ENCODE peak calls at places on chromosomes 6 and 20, in nine cellular contexts. X is heart right ventricle; Y is NCI-H226; T is activated naive CD8-positive, alpha-beta T cell treated with anti-CD3 and anti-CD28 coated beads, Interleukin-2, amount 50 U/mL, for 24 hours; B is tibial nerve; C is mucosa of gallbladder; U is Calu3; Q is upper lobe of left lung; Z is choroid plexus epithelial cell. J is an unnamed sample.
A peak's percentile ranks its signal among the peaks of the same experiment; 100 is the strongest.

GRCh38 chr6:70633870-70634269 is 33.8 kb upstream of the SMAP1 start:
- DNase-seq in X (no peak), Y (no peak), T (no peak), B (no peak), C (no peak), U (no peak), Q (no peak), Z (no peak), J (no peak)

GRCh38 chr6:160378218-160378617 is 30.0 kb downstream of the SLC22A3 start:
- DNase-seq in X (no peak), Y (no peak), T (no peak), B (no peak), C (no peak), U (no peak), Q (no peak), Z (no peak), J (no peak)

GRCh38 chr6:13624871-13625288 is 9.7 kb downstream of the NOL7 start:
- DNase-seq in X (no peak), Y (peak; percentile 11), T (no peak), B (no peak), C (no peak), U (peak; percentile 12), Q (no peak), Z (peak; percentile 66), J (no peak)

GRCh38 chr6:52346503-52346902 is 15.4 kb upstream of the PAQR8 start:
- DNase-seq in X (no peak), Y (no peak), T (no peak), B (no peak), C (no peak), U (no peak), Q (no peak), Z (no peak), J (no peak)

GRCh38 chr20:37543828-37544227 is 16.2 kb upstream of the BLCAP start:
- DNase-seq in X (no peak), Y (no peak), T (no peak), B (no peak), C (no peak), U (peak; percentile 32), Q (no peak), Z (peak; percentile 77), J (no peak)

GRCh38 chr6:7138111-7138510 is 30.4 kb downstream of the RREB1 start:
- DNase-seq in X (no peak), Y (no peak), T (no peak), B (no peak), C (no peak), U (no peak), Q (no peak), Z (no peak), J (no peak)

GRCh38 chr20:11248691-11249178 is 574.9 kb upstream of the JAG1 start:
- DNase-seq in X (no peak), Y (no peak), T (no peak), B (no peak), C (no peak), U (no peak), Q (no peak), Z (no peak), J (no peak)

GRCh38 chr6:100296810-100297544 is 167.7 kb downstream of the SIM1 start:
- DNase-seq in X (no peak), Y (peak; percentile 61), T (no peak), B (no peak), C (peak; percentile 18), U (peak; percentile 16), Q (no peak), Z (peak; percentile 76), J (no peak)

GRCh38 chr20:10306440-10307358 is 88.1 kb downstream of the SNAP25 start:
- DNase-seq in X (no peak), Y (peak; percentile 59), T (no peak), B (no peak), C (no peak), U (no peak), Q (no peak), Z (peak; percentile 94), J (no peak)

GRCh38 chr6:78390066-78390465 is 477.3 kb upstream of the IRAK1BP1 start:
- DNase-seq in X (no peak), Y (no peak), T (no peak), B (no peak), C (no peak), U (no peak), Q (no peak), Z (no peak), J (no peak)

GRCh38 chr6:46138281-46138680 is 8.5 kb downstream of the ENPP4 start:
- DNase-seq in X (no peak), Y (no peak), T (no peak), B (no peak), C (no peak), U (no peak), Q (no peak), Z (no peak), J (no peak)

GRCh38 chr6:43687079-43687436 is 533 bp downstream of the MRPS18A start:
- DNase-seq in X (no peak), Y (no peak), T (no peak), B (no peak), C (no peak), U (no peak), Q (no peak), Z (no peak), J (no peak)

GRCh38 chr6:52557389-52558265 is 19.2 kb downstream of the TRAM2 start:
- DNase-seq in X (no peak), Y (no peak), T (no peak), B (no peak), C (no peak), U (no peak), Q (no peak), Z (no peak), J (no peak)

GRCh38 chr20:31606678-31606927 is 1.5 kb downstream of the ID1 start:
- DNase-seq in X (no peak), Y (no peak), T (no peak), B (no peak), C (no peak), U (no peak), Q (no peak), Z (no peak), J (no peak)

GRCh38 chr20:1060985-1061384 is 57.4 kb upstream of the PSMF1 start:
- DNase-seq in X (no peak), Y (no peak), T (no peak), B (no peak), C (no peak), U (no peak), Q (no peak), Z (no peak), J (no peak)

GRCh38 chr6:113694278-113695077 is 162.7 kb upstream of the MARCKS start:
- DNase-seq in X (no peak), Y (peak; percentile 32), T (no peak), B (no peak), C (no peak), U (no peak), Q (no peak), Z (peak; percentile 33), J (no peak)

GRCh38 chr6:27157461-27158315 is 89.8 kb upstream of the PRSS16 start:
- DNase-seq in X (peak; percentile 62), Y (peak; percentile 67), T (peak; percentile 80), B (peak; percentile 73), C (peak; percentile 60), U (peak; percentile 79), Q (no peak), Z (peak; percentile 74), J (peak; percentile 77)

GRCh38 chr20:3716195-3716834 is 3.9 kb upstream of the SIGLEC1 start:
- DNase-seq in X (peak; percentile 46), Y (peak; percentile 20), T (peak; percentile 30), B (no peak), C (no peak), U (peak; percentile 45), Q (no peak), Z (peak; percentile 74), J (no peak)